ENCODE peak calls at places on chromosomes 1 and 21, in six cellular contexts. F, V, J, X, K and C are unnamed samples.

GRCh38 chr1:7224644-7225043 is 439.4 kb downstream of the CAMTA1 start:
- DNase-seq in J (no peak), X (peak), V (no peak), K (peak), F (no peak), C (peak)

GRCh38 chr1:41519667-41520066 is 35.2 kb upstream of the EDN2 start:
- DNase-seq in J (no peak), K (no peak), F (no peak), X (no peak), V (no peak), C (no peak)

GRCh38 chr1:53631622-53632310 is 107.2 kb downstream of the GLIS1 start:
- DNase-seq in V (no peak), F (no peak), X (peak), J (no peak), K (no peak), C (peak)

GRCh38 chr1:235415008-235415904 is 48.0 kb downstream of the TBCE start:
- DNase-seq in K (peak), F (peak), V (peak), X (peak), J (peak), C (peak)

GRCh38 chr1:55286851-55287602 is 71.9 kb upstream of the USP24 start:
- DNase-seq in F (peak), X (no peak), V (no peak), K (no peak), J (no peak), C (no peak)

GRCh38 chr21:19031956-19032355 is 628.4 kb upstream of the TMPRSS15 start:
- DNase-seq in F (no peak), V (no peak), X (no peak), J (no peak), K (no peak), C (no peak)

GRCh38 chr1:159009287-159009686 is 420 bp upstream of the IFI16 start:
- DNase-seq in J (no peak), V (no peak), F (no peak), X (no peak), K (no peak), C (no peak)

GRCh38 chr1:243883551-243883950 is 33.5 kb upstream of the AKT3 start:
- DNase-seq in K (no peak), V (no peak), F (peak), J (no peak), X (no peak), C (no peak)

GRCh38 chr1:83596331-83596730 is 402.6 kb downstream of the TTLL7 start:
- DNase-seq in K (no peak), V (no peak), J (no peak), F (no peak), X (no peak), C (no peak)

GRCh38 chr1:153553096-153553495 is 4.0 kb upstream of the S100A3 start:
- DNase-seq in X (no peak), K (no peak), V (no peak), J (no peak), F (no peak), C (no peak)

DNA sequence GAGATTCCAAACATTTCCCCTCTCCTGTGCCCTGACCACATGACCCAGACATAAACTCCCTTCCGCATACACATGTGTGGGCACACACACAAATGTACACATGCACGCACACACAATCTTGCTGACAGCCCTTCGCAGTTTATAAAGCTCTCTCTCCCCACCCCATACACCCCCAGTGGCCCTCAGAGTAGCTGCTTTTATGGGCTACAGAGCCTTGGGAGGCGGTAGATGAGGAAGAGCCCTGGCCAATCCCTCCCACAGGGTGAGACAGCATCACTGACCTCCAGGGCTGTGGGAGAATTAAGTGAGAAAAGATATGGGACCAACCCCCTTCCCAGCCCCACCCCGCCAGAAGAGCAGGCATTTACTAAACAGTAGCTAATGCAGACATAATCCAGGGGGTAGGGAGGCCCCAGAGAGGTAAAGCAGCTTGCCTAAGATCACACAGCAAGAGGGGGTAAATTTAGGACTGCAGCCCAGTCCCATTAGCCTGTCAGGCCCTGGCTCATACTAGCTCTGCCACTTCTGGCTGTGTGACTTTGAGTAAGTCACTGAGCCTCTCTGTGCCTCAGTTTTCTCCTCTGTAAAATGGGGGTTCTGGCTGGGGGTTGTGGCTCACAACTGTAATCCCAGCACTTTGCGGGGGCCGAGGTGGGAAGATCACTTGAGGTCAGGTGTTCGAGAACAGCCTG is 5.1 kb downstream of the SDC3 start:
- DNase-seq in V (no peak), J (no peak), K (no peak), X (no peak), F (no peak), C (peak)
- TF ChIP-seq CTCF in V (no peak), J (no peak), K (no peak), X (peak), F (no peak), C (no peak)

GRCh38 chr21:42887321-42887720 is 5.8 kb upstream of the NDUFV3 start:
- DNase-seq in F (no peak), X (no peak), J (peak), V (peak), K (no peak), C (peak)
- H3K27ac ChIP-seq in F (no peak), X (no peak), J (no peak), V (no peak), K (no peak), C (no peak)

DNA sequence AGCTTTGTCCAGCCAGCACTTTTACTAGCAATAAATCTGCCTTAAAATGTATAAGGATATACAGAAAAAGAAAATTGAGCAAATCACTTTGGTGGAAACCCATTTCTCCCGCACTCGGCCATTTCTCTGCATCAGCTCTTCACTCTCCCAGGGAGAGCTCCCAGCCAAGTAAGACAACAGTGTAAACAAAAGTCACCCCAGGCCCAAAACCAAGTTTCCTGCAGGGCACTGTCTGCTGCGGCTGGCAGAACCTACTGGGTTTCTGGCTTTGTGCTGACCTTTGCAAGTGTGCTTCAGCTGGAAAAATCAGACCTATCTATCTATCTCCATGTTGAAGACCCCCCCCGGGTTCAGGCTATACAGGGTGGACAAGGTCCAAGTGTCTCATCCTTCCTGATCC is 476.7 kb upstream of the CAMK1G start:
- DNase-seq in J (no peak), F (no peak), X (no peak), K (no peak), V (no peak), C (no peak)
- H3K4me3 ChIP-seq in J (no peak), F (no peak), X (peak), K (no peak), V (no peak), C (no peak)

GRCh38 chr1:185317886-185318310 is 855 bp upstream of the IVNS1ABP start:
- DNase-seq in K (no peak), F (no peak), X (peak), V (peak), J (peak), C (peak)
- TF ChIP-seq CTCF in K (no peak), F (no peak), X (peak), V (no peak), J (no peak), C (no peak)

GRCh38 chr21:45468051-45468970 is 63.3 kb downstream of the COL18A1 start:
- DNase-seq in J (no peak), F (no peak), X (no peak), V (no peak), K (no peak), C (peak)
- H3K27ac ChIP-seq in J (no peak), F (no peak), X (peak), V (no peak), K (peak), C (no peak)

DNA sequence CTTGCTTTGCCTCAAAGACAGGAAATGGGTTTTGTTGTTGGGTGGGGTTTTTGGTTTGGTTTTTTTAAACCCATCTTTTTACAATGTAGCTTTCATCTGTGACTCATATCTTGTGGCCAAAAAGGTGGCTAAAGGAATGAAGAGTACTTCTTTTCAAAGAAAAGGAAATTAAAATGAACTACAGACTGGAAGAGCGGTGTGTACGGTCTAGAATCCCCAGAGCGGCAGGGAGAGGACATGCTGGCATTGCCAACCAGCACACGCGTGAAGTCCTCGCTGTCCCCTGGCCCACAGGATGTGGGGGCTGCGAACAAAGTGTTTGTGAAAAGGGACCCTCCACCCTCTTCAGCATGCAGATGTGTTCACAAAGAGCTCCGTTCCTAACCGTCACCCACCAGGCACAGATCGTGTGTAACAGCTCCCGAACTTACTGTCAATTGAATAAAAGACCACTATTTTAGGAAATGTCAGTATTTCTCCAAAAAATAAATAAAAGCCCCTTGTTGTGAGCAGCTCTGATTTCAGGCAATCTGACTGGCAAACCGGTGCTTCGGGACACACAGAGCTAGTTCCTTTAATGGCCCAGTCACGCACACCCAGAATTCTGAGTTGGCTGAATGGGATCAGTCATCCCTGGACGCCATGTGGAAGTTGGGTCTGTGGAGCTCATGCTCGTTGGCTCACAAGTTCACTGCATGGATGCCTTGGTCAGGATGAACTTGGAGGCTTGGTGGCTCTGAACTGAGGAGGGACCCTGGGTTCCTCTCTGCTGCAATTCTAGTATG is 602.9 kb downstream of the NPHP4 start:
- DNase-seq in K (no peak), J (no peak), V (no peak), F (no peak), X (no peak), C (no peak)
- H3K4me3 ChIP-seq in K (no peak), J (no peak), V (no peak), F (no peak), X (no peak), C (no peak)

GRCh38 chr1:226308166-226308722 is 720 bp downstream of the LIN9 start:
- DNase-seq in J (no peak), K (peak), V (peak), X (no peak), F (no peak), C (no peak)

GRCh38 chr1:226308723-226309397 is at the start of gene LIN9:
- DNase-seq in V (peak), K (peak), J (peak), F (peak), X (peak), C (peak)

GRCh38 chr1:226310637-226311195 is 1.8 kb upstream of the LIN9 start:
- DNase-seq in J (no peak), K (peak), X (no peak), F (no peak), V (no peak), C (no peak)

GRCh38 chr1:226310123-226310540 is 1.2 kb upstream of the LIN9 start:
- DNase-seq in X (no peak), K (no peak), J (no peak), F (no peak), V (no peak), C (no peak)

DNA sequence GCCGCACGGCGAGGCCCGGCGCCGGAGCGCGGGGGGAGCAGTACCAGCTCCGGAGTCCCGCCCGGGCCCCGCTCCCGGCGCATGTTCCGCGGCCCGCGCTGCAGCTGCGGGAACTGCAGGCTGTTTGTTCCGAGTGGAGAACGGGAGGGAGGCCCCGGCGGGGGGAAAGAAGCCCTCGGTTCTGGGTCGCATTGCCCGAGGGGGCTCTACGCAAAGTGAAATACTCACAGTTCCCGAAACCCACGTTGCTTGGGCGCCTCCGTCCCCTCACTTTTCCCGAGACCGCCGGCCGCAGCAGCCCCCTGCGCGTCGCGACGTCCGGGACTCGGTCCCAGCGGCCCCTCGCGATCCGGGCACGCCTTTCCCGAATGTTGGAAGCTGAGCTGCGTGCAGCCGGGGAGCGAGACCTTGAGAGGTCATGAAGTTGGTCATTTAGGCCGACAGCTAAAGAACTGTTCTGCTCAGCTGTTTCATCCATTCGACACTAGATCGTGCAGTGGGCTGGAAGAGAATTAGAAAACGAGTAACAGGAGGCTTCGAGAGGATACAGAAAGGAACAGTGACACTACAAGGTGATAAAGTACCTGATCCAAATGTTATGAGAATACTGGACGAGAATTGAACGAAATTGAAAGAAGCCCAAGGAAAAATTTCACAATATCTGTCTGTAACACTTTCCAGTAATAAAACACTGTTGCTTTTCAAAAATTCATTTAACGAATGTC is 596 bp upstream of the LIN9 start:
- DNase-seq in X (no peak), V (no peak), K (peak), J (peak), F (peak), C (no peak)
- TF ChIP-seq CTCF in X (peak), V (peak), K (no peak), J (no peak), F (peak), C (no peak)

GRCh38 chr1:31587720-31588423 is 11.6 kb downstream of the TINAGL1 start:
- DNase-seq in V (peak), J (peak), X (peak), F (no peak), K (peak), C (no peak)
- H3K27ac ChIP-seq in V (peak), J (peak), X (no peak), F (no peak), K (no peak), C (peak)

GRCh38 chr1:91836307-91837056 is 49.5 kb downstream of the TGFBR3 start:
- DNase-seq in X (no peak), K (no peak), F (no peak), V (no peak), J (no peak), C (no peak)
- H3K4me3 ChIP-seq in X (no peak), K (no peak), F (no peak), V (no peak), J (no peak), C (no peak)